ENCODE peak calls at places on chromosomes 16 and 17, in four cellular contexts. One of them, this sample, is unnamed.

GRCh38 chr16:69073181-69073669 is 32.2 kb upstream of the HAS3 start:
- DNase-seq in body of pancreas: no peak
- DNase-seq in IMR-90: peak; percentile 92
- DNase-seq in effector memory CD4-positive, alpha-beta T cell: no peak
- DNase-seq in this sample: no peak

GRCh38 chr17:63547083-63547523 is 3.2 kb upstream of the DCAF7 start:
- DNase-seq in effector memory CD4-positive, alpha-beta T cell: no peak
- DNase-seq in IMR-90: no peak
- DNase-seq in body of pancreas: no peak
- DNase-seq in this sample: no peak

GRCh38 chr16:23967775-23968571 is 132.2 kb downstream of the PRKCB start:
- DNase-seq in effector memory CD4-positive, alpha-beta T cell: no peak
- DNase-seq in body of pancreas: no peak
- DNase-seq in IMR-90: no peak
- DNase-seq in this sample: no peak

GRCh38 chr16:27264151-27264550 is 4.4 kb downstream of the NSMCE1 start:
- DNase-seq in IMR-90: peak; percentile 88
- DNase-seq in effector memory CD4-positive, alpha-beta T cell: no peak
- DNase-seq in body of pancreas: no peak
- DNase-seq in this sample: no peak

GRCh38 chr17:82219753-82220709 is 7.4 kb upstream of the CCDC57 start:
- DNase-seq in IMR-90: no peak
- DNase-seq in body of pancreas: no peak
- DNase-seq in effector memory CD4-positive, alpha-beta T cell: no peak
- DNase-seq in this sample: no peak

GRCh38 chr16:61885343-61885742 is 150.9 kb downstream of the CDH8 start:
- DNase-seq in IMR-90: no peak
- DNase-seq in effector memory CD4-positive, alpha-beta T cell: no peak
- DNase-seq in body of pancreas: no peak
- DNase-seq in this sample: no peak

GRCh38 chr16:86117756-86118155 is 218.8 kb downstream of the IRF8 start:
- DNase-seq in effector memory CD4-positive, alpha-beta T cell: no peak
- DNase-seq in body of pancreas: no peak
- DNase-seq in IMR-90: no peak
- DNase-seq in this sample: no peak

GRCh38 chr16:50705436-50706110 is 12.2 kb downstream of the NOD2 start:
- DNase-seq in effector memory CD4-positive, alpha-beta T cell: no peak
- DNase-seq in IMR-90: no peak
- DNase-seq in body of pancreas: no peak
- DNase-seq in this sample: no peak

GRCh38 chr17:81422776-81423697 is 27.8 kb downstream of the BAHCC1 start:
- DNase-seq in body of pancreas: peak; percentile 81
- DNase-seq in effector memory CD4-positive, alpha-beta T cell: no peak
- DNase-seq in IMR-90: peak; percentile 96
- DNase-seq in this sample: no peak

GRCh38 chr17:75896360-75897075 is at the start of gene TRIM65:
- DNase-seq in effector memory CD4-positive, alpha-beta T cell: peak; percentile 57
- DNase-seq in IMR-90: peak; percentile 74
- DNase-seq in body of pancreas: peak; percentile 89
- DNase-seq in this sample: no peak

GRCh38 chr16:87365021-87365713 is 18.4 kb downstream of the FBXO31 start:
- DNase-seq in body of pancreas: no peak
- DNase-seq in IMR-90: no peak
- DNase-seq in effector memory CD4-positive, alpha-beta T cell: no peak
- DNase-seq in this sample: no peak

GRCh38 chr16:49058382-49058781 is 223.3 kb downstream of the CBLN1 start:
- DNase-seq in IMR-90: no peak
- DNase-seq in effector memory CD4-positive, alpha-beta T cell: no peak
- DNase-seq in body of pancreas: no peak
- DNase-seq in this sample: no peak

GRCh38 chr17:1413281-1413791 is 13.3 kb upstream of the YWHAE start:
- DNase-seq in effector memory CD4-positive, alpha-beta T cell: no peak
- DNase-seq in body of pancreas: peak; percentile 95
- DNase-seq in IMR-90: peak; percentile 86
- DNase-seq in this sample: no peak

GRCh38 chr16:66225696-66226095 is 140.8 kb upstream of the CDH5 start:
- DNase-seq in IMR-90: no peak
- DNase-seq in body of pancreas: no peak
- DNase-seq in effector memory CD4-positive, alpha-beta T cell: no peak
- DNase-seq in this sample: no peak

GRCh38 chr16:86901483-86901882 is 323.1 kb downstream of the FOXL1 start:
- DNase-seq in effector memory CD4-positive, alpha-beta T cell: no peak
- DNase-seq in IMR-90: peak; percentile 72
- DNase-seq in body of pancreas: peak; percentile 43
- DNase-seq in this sample: no peak

GRCh38 chr16:84754353-84754856 is 54.6 kb downstream of the USP10 start:
- DNase-seq in effector memory CD4-positive, alpha-beta T cell: peak; percentile 27
- DNase-seq in IMR-90: peak; percentile 93
- DNase-seq in body of pancreas: peak; percentile 79
- DNase-seq in this sample: peak; percentile 71

GRCh38 chr17:40480501-40481003 is 20.9 kb downstream of the TNS4 start:
- DNase-seq in effector memory CD4-positive, alpha-beta T cell: peak; percentile 77
- DNase-seq in IMR-90: no peak
- DNase-seq in body of pancreas: no peak
- DNase-seq in this sample: no peak

GRCh38 chr17:58870747-58871146 is 115.1 kb downstream of the PPM1E start:
- DNase-seq in body of pancreas: no peak
- DNase-seq in effector memory CD4-positive, alpha-beta T cell: no peak
- DNase-seq in IMR-90: no peak
- DNase-seq in this sample: no peak

GRCh38 chr16:54178491-54178976 is 108.1 kb downstream of the IRX3 start:
- DNase-seq in body of pancreas: peak; percentile 22
- DNase-seq in effector memory CD4-positive, alpha-beta T cell: no peak
- DNase-seq in IMR-90: no peak
- DNase-seq in this sample: no peak

GRCh38 chr17:47675380-47676198 is 18.4 kb upstream of the TBKBP1 start:
- DNase-seq in body of pancreas: no peak
- DNase-seq in effector memory CD4-positive, alpha-beta T cell: no peak
- DNase-seq in IMR-90: no peak
- DNase-seq in this sample: no peak

GRCh38 chr16:17768257-17768656 is 297.5 kb upstream of the XYLT1 start:
- DNase-seq in effector memory CD4-positive, alpha-beta T cell: no peak
- DNase-seq in IMR-90: peak; percentile 62
- DNase-seq in body of pancreas: no peak
- DNase-seq in this sample: no peak

GRCh38 chr16:85556456-85557082 is 56.6 kb upstream of the GSE1 start:
- DNase-seq in body of pancreas: peak; percentile 65
- DNase-seq in IMR-90: no peak
- DNase-seq in effector memory CD4-positive, alpha-beta T cell: no peak
- DNase-seq in this sample: no peak

GRCh38 chr16:19659554-19659953 is 58.5 kb downstream of the KNOP1 start:
- DNase-seq in body of pancreas: no peak
- DNase-seq in IMR-90: peak; percentile 8
- DNase-seq in effector memory CD4-positive, alpha-beta T cell: no peak
- DNase-seq in this sample: no peak

DNA sequence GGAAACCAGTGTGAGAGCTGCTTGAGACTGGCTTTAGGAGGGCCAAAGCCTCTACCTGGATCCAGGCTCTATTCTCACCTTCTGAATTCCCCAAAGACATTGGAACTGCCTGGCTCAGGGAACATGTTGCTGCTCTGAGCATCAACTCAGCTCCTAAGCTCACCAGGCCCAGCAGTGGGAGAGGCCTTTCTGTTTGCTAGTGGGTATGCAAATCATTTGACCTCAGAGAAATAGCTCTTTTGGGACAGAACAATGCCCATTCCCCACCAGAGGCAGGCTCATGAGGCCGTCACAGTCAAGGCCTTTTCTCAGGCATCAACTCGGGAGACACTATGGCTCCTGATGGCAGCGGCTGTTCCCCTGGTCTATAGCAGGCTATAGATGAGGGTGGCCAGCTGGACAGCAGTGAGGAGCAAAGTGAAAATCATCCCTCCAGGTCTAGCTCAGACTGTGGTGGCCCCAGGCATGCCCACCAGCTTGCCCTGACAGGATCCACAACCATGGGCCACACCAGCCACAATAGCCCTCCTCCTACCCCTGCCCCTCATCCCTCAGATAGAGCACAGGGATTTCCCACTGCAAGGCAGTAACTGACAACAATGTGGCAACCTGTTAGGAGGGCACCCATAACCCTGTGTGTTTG is 30.4 kb upstream of the GFOD2 start:
- DNase-seq in body of pancreas: no peak
- DNase-seq in IMR-90: no peak
- DNase-seq in effector memory CD4-positive, alpha-beta T cell: no peak
- DNase-seq in this sample: no peak
- H3K27ac ChIP-seq in body of pancreas: no peak overlapping the region
- H3K27ac ChIP-seq in IMR-90: no peak overlapping the region
- H3K27ac ChIP-seq in effector memory CD4-positive, alpha-beta T cell: no peak overlapping the region
- H3K27ac ChIP-seq in this sample: no peak overlapping the region

GRCh38 chr17:69761011-69761410 is 314.0 kb upstream of the KCNJ16 start:
- DNase-seq in body of pancreas: no peak
- DNase-seq in IMR-90: peak; percentile 41
- DNase-seq in effector memory CD4-positive, alpha-beta T cell: no peak
- DNase-seq in this sample: no peak
- H3K27ac ChIP-seq in body of pancreas: no peak overlapping the region
- H3K27ac ChIP-seq in IMR-90: peak overlapping the region; percentile 73
- H3K27ac ChIP-seq in effector memory CD4-positive, alpha-beta T cell: no peak overlapping the region
- H3K27ac ChIP-seq in this sample: no peak overlapping the region

DNA sequence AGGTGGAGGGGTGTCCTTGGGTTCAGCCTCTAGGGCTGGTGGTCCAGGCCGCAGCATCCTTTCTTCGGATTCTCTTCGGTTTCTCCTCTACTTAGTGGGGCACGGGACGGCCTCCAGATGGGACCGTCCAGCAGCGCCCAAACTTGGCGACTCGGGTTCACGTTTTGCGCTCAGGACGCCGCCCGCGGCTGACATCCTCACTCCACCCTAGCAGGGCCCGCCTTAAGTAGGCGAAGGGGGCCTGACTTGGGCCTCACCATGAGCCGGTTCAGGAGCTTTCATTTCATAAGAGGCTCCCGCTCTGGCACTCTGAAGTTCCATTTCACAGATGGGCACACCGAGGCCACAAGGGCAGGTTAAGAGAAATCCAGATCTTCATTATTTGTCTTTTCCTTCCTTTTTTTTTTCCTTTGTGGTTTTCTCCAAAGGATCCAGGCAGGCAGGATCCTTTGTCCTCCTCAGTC is 141.2 kb downstream of the SEC14L1 start:
- DNase-seq in body of pancreas: no peak
- DNase-seq in IMR-90: no peak
- DNase-seq in effector memory CD4-positive, alpha-beta T cell: no peak
- DNase-seq in this sample: no peak
- H3K27ac ChIP-seq in body of pancreas: peak overlapping the region; percentile 59
- H3K27ac ChIP-seq in IMR-90: peak overlapping the region; percentile 76
- H3K27ac ChIP-seq in effector memory CD4-positive, alpha-beta T cell: no peak overlapping the region
- H3K27ac ChIP-seq in this sample: no peak overlapping the region

GRCh38 chr16:4934591-4934990 is 2.4 kb downstream of the PPL start:
- DNase-seq in body of pancreas: no peak
- DNase-seq in effector memory CD4-positive, alpha-beta T cell: no peak
- DNase-seq in IMR-90: no peak
- DNase-seq in this sample: no peak

GRCh38 chr16:4935231-4935855 is 1.6 kb downstream of the PPL start:
- DNase-seq in effector memory CD4-positive, alpha-beta T cell: no peak
- DNase-seq in IMR-90: no peak
- DNase-seq in body of pancreas: peak; percentile 86
- DNase-seq in this sample: no peak

GRCh38 chr16:4933871-4934395 is 3.0 kb downstream of the PPL start:
- DNase-seq in IMR-90: no peak
- DNase-seq in effector memory CD4-positive, alpha-beta T cell: no peak
- DNase-seq in body of pancreas: no peak
- DNase-seq in this sample: no peak

GRCh38 chr16:4931381-4931780 is 5.6 kb downstream of the PPL start:
- DNase-seq in body of pancreas: no peak
- DNase-seq in IMR-90: no peak
- DNase-seq in effector memory CD4-positive, alpha-beta T cell: no peak
- DNase-seq in this sample: no peak

GRCh38 chr16:4933433-4933832 is 3.5 kb downstream of the PPL start:
- DNase-seq in IMR-90: no peak
- DNase-seq in body of pancreas: no peak
- DNase-seq in effector memory CD4-positive, alpha-beta T cell: no peak
- DNase-seq in this sample: no peak
- H3K27ac ChIP-seq in IMR-90: no peak overlapping the region
- H3K27ac ChIP-seq in body of pancreas: no peak overlapping the region
- H3K27ac ChIP-seq in effector memory CD4-positive, alpha-beta T cell: no peak overlapping the region
- H3K27ac ChIP-seq in this sample: no peak overlapping the region

GRCh38 chr17:61407211-61407911 is 7.7 kb downstream of the TBX2 start:
- DNase-seq in effector memory CD4-positive, alpha-beta T cell: no peak
- DNase-seq in IMR-90: peak; percentile 31
- DNase-seq in body of pancreas: no peak
- DNase-seq in this sample: no peak
- H3K27ac ChIP-seq in effector memory CD4-positive, alpha-beta T cell: no peak overlapping the region
- H3K27ac ChIP-seq in IMR-90: peak overlapping the region; percentile 100
- H3K27ac ChIP-seq in body of pancreas: no peak overlapping the region
- H3K27ac ChIP-seq in this sample: no peak overlapping the region

GRCh38 chr16:70349783-70350182 is 3.1 kb downstream of the DDX19A start:
- DNase-seq in effector memory CD4-positive, alpha-beta T cell: no peak
- DNase-seq in IMR-90: no peak
- DNase-seq in body of pancreas: no peak
- DNase-seq in this sample: no peak

GRCh38 chr16:70345840-70346239 is 863 bp upstream of the DDX19A start:
- DNase-seq in IMR-90: no peak
- DNase-seq in effector memory CD4-positive, alpha-beta T cell: no peak
- DNase-seq in body of pancreas: no peak
- DNase-seq in this sample: no peak

DNA sequence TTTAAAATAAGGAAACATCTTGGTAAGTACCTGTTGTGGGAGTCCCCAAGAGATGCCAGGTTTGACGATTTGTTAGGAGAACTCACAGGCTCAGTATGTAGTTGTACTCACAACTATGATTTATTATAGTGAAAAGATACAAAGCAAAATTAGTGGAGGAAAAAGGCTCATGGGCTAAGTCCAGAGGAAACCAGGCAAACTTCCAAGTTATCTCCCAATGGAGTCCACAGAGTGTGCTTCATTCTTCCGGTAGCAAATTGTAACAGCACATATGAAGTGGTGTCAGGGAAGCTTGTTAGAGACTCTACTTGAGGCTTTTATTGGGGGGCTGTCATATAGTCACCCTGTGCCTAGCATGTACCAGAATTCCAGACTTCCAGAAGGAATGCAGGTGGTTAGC is 2.3 kb downstream of the DDX19A start:
- DNase-seq in body of pancreas: no peak
- DNase-seq in IMR-90: no peak
- DNase-seq in effector memory CD4-positive, alpha-beta T cell: no peak
- DNase-seq in this sample: no peak
- H3K27ac ChIP-seq in body of pancreas: no peak overlapping the region
- H3K27ac ChIP-seq in IMR-90: no peak overlapping the region
- H3K27ac ChIP-seq in effector memory CD4-positive, alpha-beta T cell: no peak overlapping the region
- H3K27ac ChIP-seq in this sample: no peak overlapping the region